ENCODE peak calls at places on chromosomes 12 and 14, in nine cellular contexts. One of them, this sample, is unnamed.
A peak's percentile ranks its signal among the peaks of the same experiment; 100 is the strongest.

GRCh38 chr14:68471964-68472508 is 320.8 kb downstream of the ZFP36L1 start:
- DNase-seq in PC-3: no peak
- DNase-seq in pancreas: peak; percentile 30
- DNase-seq in naive thymus-derived CD4-positive, alpha-beta T cell: no peak
- DNase-seq in effector memory CD4-positive, alpha-beta T cell: no peak
- DNase-seq in neuronal stem cell: no peak
- DNase-seq in CD4-positive, alpha-beta T cell: no peak
- DNase-seq in body of pancreas: no peak
- DNase-seq in keratinocyte: no peak
- DNase-seq in this sample: no peak

GRCh38 chr14:64338616-64339316 is 44.6 kb upstream of the ESR2 start:
- DNase-seq in keratinocyte: peak; percentile 90
- DNase-seq in PC-3: peak; percentile 98
- DNase-seq in neuronal stem cell: peak; percentile 93
- DNase-seq in body of pancreas: peak; percentile 96
- DNase-seq in CD4-positive, alpha-beta T cell: peak; percentile 82
- DNase-seq in pancreas: peak; percentile 97
- DNase-seq in naive thymus-derived CD4-positive, alpha-beta T cell: peak; percentile 80
- DNase-seq in effector memory CD4-positive, alpha-beta T cell: peak; percentile 80
- DNase-seq in this sample: peak; percentile 54

GRCh38 chr14:80496090-80496489 is 284.8 kb upstream of the DIO2 start:
- DNase-seq in PC-3: no peak
- DNase-seq in effector memory CD4-positive, alpha-beta T cell: no peak
- DNase-seq in CD4-positive, alpha-beta T cell: no peak
- DNase-seq in keratinocyte: no peak
- DNase-seq in body of pancreas: no peak
- DNase-seq in neuronal stem cell: no peak
- DNase-seq in pancreas: no peak
- DNase-seq in naive thymus-derived CD4-positive, alpha-beta T cell: no peak
- DNase-seq in this sample: no peak

GRCh38 chr14:65555358-65555757 is 142.8 kb downstream of the FUT8 start:
- DNase-seq in neuronal stem cell: no peak
- DNase-seq in naive thymus-derived CD4-positive, alpha-beta T cell: no peak
- DNase-seq in PC-3: no peak
- DNase-seq in effector memory CD4-positive, alpha-beta T cell: no peak
- DNase-seq in pancreas: no peak
- DNase-seq in keratinocyte: no peak
- DNase-seq in CD4-positive, alpha-beta T cell: no peak
- DNase-seq in body of pancreas: no peak
- DNase-seq in this sample: no peak

GRCh38 chr12:20309504-20310148 is 58.7 kb upstream of the PDE3A start:
- DNase-seq in CD4-positive, alpha-beta T cell: no peak
- DNase-seq in pancreas: no peak
- DNase-seq in keratinocyte: no peak
- DNase-seq in body of pancreas: no peak
- DNase-seq in neuronal stem cell: no peak
- DNase-seq in effector memory CD4-positive, alpha-beta T cell: no peak
- DNase-seq in naive thymus-derived CD4-positive, alpha-beta T cell: no peak
- DNase-seq in PC-3: no peak
- DNase-seq in this sample: no peak

GRCh38 chr12:121513464-121514183 is 67.2 kb downstream of the KDM2B start:
- DNase-seq in CD4-positive, alpha-beta T cell: no peak
- DNase-seq in pancreas: no peak
- DNase-seq in naive thymus-derived CD4-positive, alpha-beta T cell: no peak
- DNase-seq in keratinocyte: no peak
- DNase-seq in effector memory CD4-positive, alpha-beta T cell: no peak
- DNase-seq in neuronal stem cell: no peak
- DNase-seq in PC-3: peak; percentile 44
- DNase-seq in body of pancreas: no peak
- DNase-seq in this sample: no peak

GRCh38 chr12:65232490-65233077 is 45.9 kb upstream of the MSRB3 start:
- DNase-seq in naive thymus-derived CD4-positive, alpha-beta T cell: peak; percentile 16
- DNase-seq in PC-3: peak; percentile 45
- DNase-seq in CD4-positive, alpha-beta T cell: no peak
- DNase-seq in effector memory CD4-positive, alpha-beta T cell: no peak
- DNase-seq in pancreas: no peak
- DNase-seq in neuronal stem cell: no peak
- DNase-seq in body of pancreas: no peak
- DNase-seq in keratinocyte: no peak
- DNase-seq in this sample: no peak

GRCh38 chr12:22684526-22685118 is 59.7 kb downstream of the ETNK1 start:
- DNase-seq in naive thymus-derived CD4-positive, alpha-beta T cell: peak; percentile 5
- DNase-seq in body of pancreas: no peak
- DNase-seq in neuronal stem cell: peak; percentile 27
- DNase-seq in CD4-positive, alpha-beta T cell: no peak
- DNase-seq in effector memory CD4-positive, alpha-beta T cell: no peak
- DNase-seq in keratinocyte: peak; percentile 13
- DNase-seq in PC-3: peak; percentile 54
- DNase-seq in pancreas: no peak
- DNase-seq in this sample: no peak

GRCh38 chr14:74568896-74569295 is 43.1 kb downstream of the LTBP2 start:
- DNase-seq in PC-3: no peak
- DNase-seq in neuronal stem cell: no peak
- DNase-seq in keratinocyte: no peak
- DNase-seq in effector memory CD4-positive, alpha-beta T cell: no peak
- DNase-seq in naive thymus-derived CD4-positive, alpha-beta T cell: no peak
- DNase-seq in pancreas: no peak
- DNase-seq in body of pancreas: no peak
- DNase-seq in CD4-positive, alpha-beta T cell: no peak
- DNase-seq in this sample: no peak

GRCh38 chr14:59601056-59601455 is 24.4 kb upstream of the CCDC175 start:
- DNase-seq in pancreas: no peak
- DNase-seq in naive thymus-derived CD4-positive, alpha-beta T cell: no peak
- DNase-seq in body of pancreas: no peak
- DNase-seq in neuronal stem cell: no peak
- DNase-seq in effector memory CD4-positive, alpha-beta T cell: no peak
- DNase-seq in CD4-positive, alpha-beta T cell: no peak
- DNase-seq in keratinocyte: no peak
- DNase-seq in PC-3: no peak
- DNase-seq in this sample: no peak

GRCh38 chr14:104224516-104225281 is 86.3 kb downstream of the KIF26A start:
- DNase-seq in neuronal stem cell: no peak
- DNase-seq in PC-3: no peak
- DNase-seq in naive thymus-derived CD4-positive, alpha-beta T cell: no peak
- DNase-seq in CD4-positive, alpha-beta T cell: no peak
- DNase-seq in pancreas: peak; percentile 72
- DNase-seq in effector memory CD4-positive, alpha-beta T cell: no peak
- DNase-seq in body of pancreas: peak; percentile 27
- DNase-seq in keratinocyte: no peak
- DNase-seq in this sample: no peak

GRCh38 chr14:35336171-35337073 is 44.2 kb downstream of the PSMA6 start:
- DNase-seq in naive thymus-derived CD4-positive, alpha-beta T cell: no peak
- DNase-seq in neuronal stem cell: no peak
- DNase-seq in effector memory CD4-positive, alpha-beta T cell: no peak
- DNase-seq in CD4-positive, alpha-beta T cell: no peak
- DNase-seq in body of pancreas: peak; percentile 81
- DNase-seq in PC-3: peak; percentile 53
- DNase-seq in pancreas: peak; percentile 87
- DNase-seq in keratinocyte: no peak
- DNase-seq in this sample: no peak

GRCh38 chr14:60166144-60166543 is 946 bp upstream of the DHRS7 start:
- DNase-seq in keratinocyte: no peak
- DNase-seq in pancreas: no peak
- DNase-seq in naive thymus-derived CD4-positive, alpha-beta T cell: peak; percentile 12
- DNase-seq in CD4-positive, alpha-beta T cell: no peak
- DNase-seq in body of pancreas: no peak
- DNase-seq in neuronal stem cell: no peak
- DNase-seq in effector memory CD4-positive, alpha-beta T cell: no peak
- DNase-seq in PC-3: no peak
- DNase-seq in this sample: no peak

GRCh38 chr12:88946377-88946997 is 366.2 kb upstream of the KITLG start:
- DNase-seq in pancreas: no peak
- DNase-seq in effector memory CD4-positive, alpha-beta T cell: no peak
- DNase-seq in keratinocyte: peak; percentile 63
- DNase-seq in CD4-positive, alpha-beta T cell: no peak
- DNase-seq in PC-3: no peak
- DNase-seq in naive thymus-derived CD4-positive, alpha-beta T cell: no peak
- DNase-seq in body of pancreas: no peak
- DNase-seq in neuronal stem cell: no peak
- DNase-seq in this sample: no peak

GRCh38 chr14:55963295-55963694 is 154.9 kb upstream of the PELI2 start:
- DNase-seq in neuronal stem cell: no peak
- DNase-seq in effector memory CD4-positive, alpha-beta T cell: no peak
- DNase-seq in keratinocyte: no peak
- DNase-seq in body of pancreas: no peak
- DNase-seq in pancreas: no peak
- DNase-seq in CD4-positive, alpha-beta T cell: no peak
- DNase-seq in PC-3: no peak
- DNase-seq in naive thymus-derived CD4-positive, alpha-beta T cell: no peak
- DNase-seq in this sample: no peak

GRCh38 chr12:7069386-7069785 is 8.9 kb downstream of the C1S start:
- DNase-seq in pancreas: no peak
- DNase-seq in effector memory CD4-positive, alpha-beta T cell: no peak
- DNase-seq in keratinocyte: no peak
- DNase-seq in naive thymus-derived CD4-positive, alpha-beta T cell: no peak
- DNase-seq in PC-3: no peak
- DNase-seq in CD4-positive, alpha-beta T cell: no peak
- DNase-seq in body of pancreas: no peak
- DNase-seq in neuronal stem cell: no peak
- DNase-seq in this sample: no peak

GRCh38 chr14:38868415-38869290 is 234.4 kb downstream of the SEC23A start:
- DNase-seq in CD4-positive, alpha-beta T cell: no peak
- DNase-seq in naive thymus-derived CD4-positive, alpha-beta T cell: no peak
- DNase-seq in pancreas: no peak
- DNase-seq in keratinocyte: no peak
- DNase-seq in neuronal stem cell: no peak
- DNase-seq in effector memory CD4-positive, alpha-beta T cell: no peak
- DNase-seq in body of pancreas: no peak
- DNase-seq in PC-3: no peak
- DNase-seq in this sample: no peak

GRCh38 chr12:90253674-90254181 is 545.1 kb upstream of the ATP2B1 start:
- DNase-seq in naive thymus-derived CD4-positive, alpha-beta T cell: no peak
- DNase-seq in neuronal stem cell: no peak
- DNase-seq in effector memory CD4-positive, alpha-beta T cell: peak; percentile 2
- DNase-seq in keratinocyte: peak; percentile 71
- DNase-seq in pancreas: no peak
- DNase-seq in body of pancreas: peak; percentile 27
- DNase-seq in CD4-positive, alpha-beta T cell: no peak
- DNase-seq in PC-3: peak; percentile 98
- DNase-seq in this sample: peak; percentile 9

GRCh38 chr14:39434401-39434800 is 2.2 kb upstream of the FBXO33 start:
- DNase-seq in neuronal stem cell: no peak
- DNase-seq in effector memory CD4-positive, alpha-beta T cell: no peak
- DNase-seq in body of pancreas: no peak
- DNase-seq in PC-3: peak; percentile 50
- DNase-seq in keratinocyte: no peak
- DNase-seq in pancreas: no peak
- DNase-seq in CD4-positive, alpha-beta T cell: no peak
- DNase-seq in naive thymus-derived CD4-positive, alpha-beta T cell: no peak
- DNase-seq in this sample: no peak

DNA sequence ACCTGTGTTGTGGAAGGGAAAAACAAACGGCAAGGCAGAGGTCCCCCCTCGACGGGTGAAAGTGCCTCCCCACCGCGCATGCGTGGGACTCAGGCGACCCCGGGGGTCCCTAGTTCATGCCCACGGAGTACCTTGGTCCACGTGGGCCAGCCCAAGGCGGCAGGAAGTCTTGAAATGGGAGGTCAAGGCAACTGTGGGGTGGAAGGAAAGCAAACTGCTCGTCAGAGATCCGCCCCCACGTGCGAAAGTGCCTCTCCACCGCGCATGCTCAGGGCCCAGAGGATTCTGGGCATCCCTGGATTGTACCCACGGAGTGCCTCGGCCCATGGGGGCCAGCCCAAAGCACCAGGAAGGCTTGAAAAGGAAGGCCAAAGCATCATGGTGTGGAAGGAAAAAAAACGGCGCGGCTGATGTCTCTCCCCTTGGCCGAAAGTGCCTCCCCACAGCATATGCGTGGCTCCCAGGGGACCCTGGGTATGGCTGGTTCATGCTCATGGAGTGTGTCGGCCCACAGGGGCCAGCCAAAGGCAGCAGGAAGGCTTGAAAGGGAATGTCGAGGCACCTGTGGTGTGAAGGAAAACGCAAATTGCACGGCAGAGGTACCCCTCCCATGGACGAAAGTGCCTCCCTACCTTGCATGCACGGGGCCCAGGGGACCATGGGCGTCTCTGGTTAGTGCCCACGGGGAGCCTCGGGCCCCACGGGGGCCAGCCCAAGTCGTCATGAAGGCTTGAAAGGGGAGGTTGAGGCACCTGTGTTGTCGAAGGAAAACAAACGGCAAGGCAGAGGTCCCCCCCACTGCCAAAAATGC is 369.7 kb downstream of the ALG10 start:
- DNase-seq in body of pancreas: no peak
- DNase-seq in CD4-positive, alpha-beta T cell: no peak
- DNase-seq in effector memory CD4-positive, alpha-beta T cell: no peak
- DNase-seq in pancreas: peak; percentile 39
- DNase-seq in PC-3: no peak
- DNase-seq in neuronal stem cell: no peak
- DNase-seq in keratinocyte: no peak
- DNase-seq in naive thymus-derived CD4-positive, alpha-beta T cell: no peak
- DNase-seq in this sample: no peak
- H3K9me3 ChIP-seq in body of pancreas: no peaks in the 10 kb centered on the region
- H3K9me3 ChIP-seq in CD4-positive, alpha-beta T cell: peaks cover 34% of the 10 kb centered on the region
- H3K9me3 ChIP-seq in effector memory CD4-positive, alpha-beta T cell: peaks cover 1% of the 10 kb centered on the region
- H3K9me3 ChIP-seq in pancreas: no peaks in the 10 kb centered on the region
- H3K9me3 ChIP-seq in PC-3: no peaks in the 10 kb centered on the region
- H3K9me3 ChIP-seq in neuronal stem cell: peaks cover 97% of the 10 kb centered on the region
- H3K9me3 ChIP-seq in keratinocyte: peaks cover 21% of the 10 kb centered on the region
- H3K9me3 ChIP-seq in naive thymus-derived CD4-positive, alpha-beta T cell: no peaks in the 10 kb centered on the region
- H3K9me3 ChIP-seq in this sample: no peaks in the 10 kb centered on the region

GRCh38 chr12:133235401-133236112 is at the start of gene ANHX:
- DNase-seq in pancreas: no peak
- DNase-seq in keratinocyte: no peak
- DNase-seq in naive thymus-derived CD4-positive, alpha-beta T cell: no peak
- DNase-seq in neuronal stem cell: no peak
- DNase-seq in body of pancreas: no peak
- DNase-seq in PC-3: no peak
- DNase-seq in CD4-positive, alpha-beta T cell: no peak
- DNase-seq in effector memory CD4-positive, alpha-beta T cell: no peak
- DNase-seq in this sample: no peak
- H3K9me3 ChIP-seq in pancreas: no peaks in the 10 kb centered on the region
- H3K9me3 ChIP-seq in keratinocyte: peaks cover 19% of the 10 kb centered on the region
- H3K9me3 ChIP-seq in naive thymus-derived CD4-positive, alpha-beta T cell: no peaks in the 10 kb centered on the region
- H3K9me3 ChIP-seq in neuronal stem cell: peaks cover 55% of the 10 kb centered on the region
- H3K9me3 ChIP-seq in body of pancreas: no peaks in the 10 kb centered on the region
- H3K9me3 ChIP-seq in PC-3: no peaks in the 10 kb centered on the region
- H3K9me3 ChIP-seq in CD4-positive, alpha-beta T cell: peaks cover 8% of the 10 kb centered on the region
- H3K9me3 ChIP-seq in effector memory CD4-positive, alpha-beta T cell: no peaks in the 10 kb centered on the region
- H3K9me3 ChIP-seq in this sample: peaks cover 3% of the 10 kb centered on the region

GRCh38 chr12:128549621-128550020 is 274.1 kb downstream of the SLC15A4 start:
- DNase-seq in pancreas: no peak
- DNase-seq in effector memory CD4-positive, alpha-beta T cell: no peak
- DNase-seq in neuronal stem cell: no peak
- DNase-seq in PC-3: no peak
- DNase-seq in CD4-positive, alpha-beta T cell: no peak
- DNase-seq in body of pancreas: no peak
- DNase-seq in keratinocyte: no peak
- DNase-seq in naive thymus-derived CD4-positive, alpha-beta T cell: no peak
- DNase-seq in this sample: no peak
- H3K9me3 ChIP-seq in pancreas: no peaks in the 10 kb centered on the region
- H3K9me3 ChIP-seq in effector memory CD4-positive, alpha-beta T cell: no peaks in the 10 kb centered on the region
- H3K9me3 ChIP-seq in neuronal stem cell: no peaks in the 10 kb centered on the region
- H3K9me3 ChIP-seq in PC-3: no peaks in the 10 kb centered on the region
- H3K9me3 ChIP-seq in CD4-positive, alpha-beta T cell: no peaks in the 10 kb centered on the region
- H3K9me3 ChIP-seq in body of pancreas: no peaks in the 10 kb centered on the region
- H3K9me3 ChIP-seq in keratinocyte: peaks cover 4% of the 10 kb centered on the region
- H3K9me3 ChIP-seq in naive thymus-derived CD4-positive, alpha-beta T cell: no peaks in the 10 kb centered on the region
- H3K9me3 ChIP-seq in this sample: no peaks in the 10 kb centered on the region

GRCh38 chr14:28690029-28690683 is 76.4 kb upstream of the FOXG1 start:
- DNase-seq in neuronal stem cell: no peak
- DNase-seq in body of pancreas: no peak
- DNase-seq in effector memory CD4-positive, alpha-beta T cell: no peak
- DNase-seq in CD4-positive, alpha-beta T cell: no peak
- DNase-seq in naive thymus-derived CD4-positive, alpha-beta T cell: no peak
- DNase-seq in keratinocyte: no peak
- DNase-seq in PC-3: no peak
- DNase-seq in pancreas: no peak
- DNase-seq in this sample: no peak

GRCh38 chr14:28695109-28695508 is 71.5 kb upstream of the FOXG1 start:
- DNase-seq in PC-3: no peak
- DNase-seq in neuronal stem cell: no peak
- DNase-seq in naive thymus-derived CD4-positive, alpha-beta T cell: no peak
- DNase-seq in pancreas: no peak
- DNase-seq in body of pancreas: no peak
- DNase-seq in effector memory CD4-positive, alpha-beta T cell: no peak
- DNase-seq in CD4-positive, alpha-beta T cell: no peak
- DNase-seq in keratinocyte: no peak
- DNase-seq in this sample: no peak
- H3K9me3 ChIP-seq in PC-3: no peaks in the 10 kb centered on the region
- H3K9me3 ChIP-seq in neuronal stem cell: no peaks in the 10 kb centered on the region
- H3K9me3 ChIP-seq in naive thymus-derived CD4-positive, alpha-beta T cell: no peaks in the 10 kb centered on the region
- H3K9me3 ChIP-seq in pancreas: no peaks in the 10 kb centered on the region
- H3K9me3 ChIP-seq in body of pancreas: no peaks in the 10 kb centered on the region
- H3K9me3 ChIP-seq in effector memory CD4-positive, alpha-beta T cell: no peaks in the 10 kb centered on the region
- H3K9me3 ChIP-seq in CD4-positive, alpha-beta T cell: no peaks in the 10 kb centered on the region
- H3K9me3 ChIP-seq in keratinocyte: no peaks in the 10 kb centered on the region
- H3K9me3 ChIP-seq in this sample: no peaks in the 10 kb centered on the region